ENCODE peak calls at places on chromosome 9, in seven cellular contexts. O is H9, L is IMR-90, Z is mesendoderm, Y is neuronal stem cell, P is mesenchymal stem cell, X is H1. V is an unnamed sample.

GRCh38 chr9:96641514-96641913 is 13.6 kb downstream of the PRXL2C start:
- DNase-seq in O (no peak), P (no peak), Y (no peak), X (no peak), L (no peak), Z (no peak), V (no peak)

GRCh38 chr9:28839778-28840430 is 1266.6 kb upstream of the C9orf72 start:
- DNase-seq in O (no peak), X (no peak), Y (no peak), L (no peak), P (no peak), Z (no peak), V (no peak)

GRCh38 chr9:98808879-98809278 is 1.4 kb downstream of the GALNT12 start:
- DNase-seq in P (no peak), Z (no peak), L (no peak), O (no peak), X (no peak), Y (no peak), V (no peak)

GRCh38 chr9:116288658-116289057 is 135.1 kb downstream of the PAPPA start:
- DNase-seq in P (peak), Y (no peak), L (peak), O (no peak), X (no peak), Z (no peak), V (peak)

GRCh38 chr9:14405176-14405575 is 91.2 kb upstream of the NFIB start:
- DNase-seq in O (no peak), Y (no peak), Z (no peak), X (no peak), L (no peak), P (no peak), V (no peak)

GRCh38 chr9:130320697-130321080 is 55.1 kb downstream of the HMCN2 start:
- DNase-seq in Z (peak), X (no peak), Y (no peak), L (no peak), P (no peak), O (peak), V (no peak)

GRCh38 chr9:115373000-115373709 is 255.2 kb upstream of the TNC start:
- DNase-seq in Z (peak), O (no peak), L (peak), X (no peak), P (peak), Y (no peak), V (peak)

GRCh38 chr9:14532716-14533115 is 160.5 kb downstream of the ZDHHC21 start:
- DNase-seq in P (no peak), O (no peak), L (no peak), X (no peak), Z (no peak), Y (no peak), V (no peak)

GRCh38 chr9:109232449-109232848 is 65.4 kb upstream of the FRRS1L start:
- DNase-seq in X (no peak), O (no peak), Y (no peak), L (peak), P (no peak), Z (no peak), V (peak)

GRCh38 chr9:108671794-108672193 is 184.0 kb downstream of the ACTL7B start:
- DNase-seq in Z (no peak), Y (no peak), P (no peak), L (peak), X (no peak), O (no peak), V (no peak)

GRCh38 chr9:75071530-75072122 is 16.3 kb downstream of the NMRK1 start:
- DNase-seq in L (no peak), Y (no peak), P (no peak), X (no peak), Z (peak), O (peak), V (peak)

GRCh38 chr9:85959955-85960354 is 19.0 kb downstream of the NAA35 start:
- DNase-seq in L (no peak), X (no peak), O (no peak), P (no peak), Y (no peak), Z (no peak), V (no peak)

GRCh38 chr9:114889802-114890224 is 40.6 kb downstream of the TNFSF8 start:
- DNase-seq in X (no peak), P (peak), L (no peak), Y (no peak), Z (no peak), O (no peak), V (no peak)

GRCh38 chr9:26326473-26327044 is 566.0 kb downstream of the CAAP1 start:
- DNase-seq in Z (peak), X (peak), L (peak), O (peak), P (peak), Y (peak), V (peak)

GRCh38 chr9:127540664-127541041 is 71.4 kb upstream of the STXBP1 start:
- DNase-seq in Z (no peak), X (no peak), Y (no peak), P (peak), O (peak), L (no peak), V (no peak)

GRCh38 chr9:93713716-93714115 is 137.3 kb downstream of the PHF2 start:
- DNase-seq in O (no peak), L (no peak), Z (no peak), P (no peak), Y (no peak), X (no peak), V (no peak)

GRCh38 chr9:12657998-12658397 is 35.2 kb upstream of the TYRP1 start:
- DNase-seq in L (no peak), P (no peak), Y (no peak), X (no peak), O (no peak), Z (peak), V (no peak)

GRCh38 chr9:82212885-82213284 is 224.3 kb downstream of the SPATA31D1 start:
- DNase-seq in X (no peak), L (no peak), P (no peak), O (no peak), Y (no peak), Z (no peak), V (no peak)
- H2AK5ac ChIP-seq in X (no peak), L (no peak), P (no peak), O (no peak), Y (no peak), Z (no peak), V (no peak)

DNA sequence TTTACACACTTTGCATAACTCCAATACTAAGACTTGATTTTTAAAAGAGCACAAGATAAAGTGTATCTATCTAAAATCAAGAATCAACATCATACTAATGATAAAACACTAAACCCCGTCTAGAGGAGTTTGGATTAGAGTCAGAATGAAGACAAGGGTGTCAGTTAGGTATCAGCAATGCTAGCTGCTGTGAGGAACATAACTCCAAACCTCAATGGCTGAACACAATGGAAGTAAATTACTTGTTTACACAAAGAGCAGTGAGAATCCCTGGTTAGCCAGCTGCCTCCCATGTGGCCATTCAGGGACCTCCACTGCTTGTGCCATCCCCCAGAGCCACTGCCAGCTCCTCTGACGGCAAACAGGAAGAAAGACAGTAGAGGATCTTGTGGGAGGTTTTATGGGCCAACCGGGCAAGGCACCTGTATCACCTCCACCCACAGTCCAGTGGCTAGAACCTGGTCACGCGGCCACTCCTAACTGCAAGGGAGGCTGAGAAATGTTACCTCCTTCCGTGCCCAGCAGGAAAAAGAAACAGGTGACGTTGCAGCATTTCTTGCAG is 24.0 kb upstream of the GRHPR start:
- DNase-seq in X (no peak), P (no peak), O (no peak), Z (no peak), Y (no peak), L (no peak), V (no peak)
- H3K4ac ChIP-seq in X (no peak), P (no peak), O (no peak), Z (no peak), Y (no peak), L (no peak), V (no peak)

DNA sequence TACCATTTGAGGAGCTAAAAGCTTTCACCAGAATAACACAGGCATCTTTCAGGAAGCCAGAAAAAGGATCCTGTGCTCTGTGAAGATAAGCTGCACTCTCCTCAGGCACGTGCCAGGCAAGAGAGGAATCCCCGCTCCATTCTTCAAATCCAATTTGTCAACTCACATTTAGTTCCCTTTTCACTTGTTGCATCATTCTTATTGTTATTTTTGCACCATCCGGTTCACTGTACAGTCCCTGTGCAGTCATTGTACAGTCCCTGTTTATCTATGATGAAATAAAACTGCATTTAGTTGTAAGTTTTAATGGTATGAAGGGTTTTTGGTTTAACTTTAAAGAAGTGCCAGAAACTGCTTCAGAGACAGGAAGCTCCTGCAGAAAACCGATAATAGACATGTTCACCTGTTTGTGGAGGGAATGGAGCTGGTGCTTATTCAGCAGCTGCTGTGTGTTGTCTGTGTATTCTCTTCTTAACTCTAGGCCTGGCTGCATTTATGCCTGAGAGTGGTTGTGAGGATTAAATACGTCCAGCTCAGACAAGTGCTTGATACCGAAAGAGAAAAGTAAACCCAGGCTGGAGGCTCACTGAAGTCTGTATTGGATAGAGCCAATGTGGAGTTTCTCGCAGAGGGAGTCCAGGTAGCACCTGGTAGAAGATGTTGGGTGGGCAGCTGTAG is 22.4 kb downstream of the IFNW1 start:
- DNase-seq in X (no peak), Y (no peak), O (no peak), Z (no peak), L (no peak), P (no peak), V (no peak)
- H3K4me2 ChIP-seq in X (no peak), Y (no peak), O (no peak), Z (no peak), L (no peak), P (no peak), V (no peak)

GRCh38 chr9:16832101-16832500 is 38.4 kb downstream of the BNC2 start:
- DNase-seq in L (no peak), P (no peak), Y (no peak), Z (no peak), X (no peak), O (no peak), V (no peak)
- H2AK5ac ChIP-seq in L (no peak), P (no peak), Y (no peak), Z (no peak), X (no peak), O (no peak), V (no peak)

DNA sequence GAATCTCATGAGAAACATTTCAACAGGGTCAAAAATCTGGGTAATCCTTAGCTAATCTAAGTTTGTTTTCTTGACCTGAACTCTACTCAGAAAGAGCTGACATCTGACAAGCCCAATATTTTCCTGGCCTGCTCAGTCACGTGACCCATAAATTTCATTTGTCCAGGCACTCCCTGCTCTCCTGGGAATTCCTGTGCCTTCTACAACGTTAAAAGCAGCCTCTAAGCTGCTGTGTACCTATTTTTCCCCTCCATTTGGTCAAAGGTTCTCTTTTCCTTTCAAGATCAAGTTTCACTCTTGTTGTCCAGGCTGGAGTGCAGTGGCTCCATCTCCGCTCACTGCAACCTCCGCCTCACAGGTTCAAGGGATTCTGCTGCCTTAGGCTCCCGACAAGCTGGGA is 148.8 kb upstream of the ABCA1 start:
- DNase-seq in P (no peak), Y (no peak), O (no peak), L (no peak), X (no peak), Z (no peak), V (no peak)
- H3K4ac ChIP-seq in P (no peak), Y (no peak), O (no peak), L (no peak), X (no peak), Z (no peak), V (no peak)

DNA sequence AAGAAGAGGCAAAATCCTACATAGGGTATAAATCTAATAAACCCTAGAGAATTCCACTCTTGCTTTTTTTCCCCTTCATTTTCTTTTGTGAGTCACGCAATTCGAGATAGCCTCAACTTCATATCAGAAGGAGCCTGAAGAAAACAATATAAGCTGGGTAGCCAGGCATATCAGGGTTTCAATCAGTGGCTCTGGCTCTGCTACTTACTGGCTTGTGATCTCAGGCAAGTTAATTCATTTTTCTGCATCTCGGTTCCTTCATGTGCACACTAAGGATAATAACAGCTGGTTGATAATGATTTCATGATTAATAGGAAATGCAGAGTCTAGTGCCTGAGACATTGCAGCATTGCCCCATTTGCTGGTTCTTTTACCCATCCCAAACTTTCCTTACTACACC is 46.5 kb upstream of the ASTN2 start:
- DNase-seq in Z (no peak), P (no peak), X (no peak), L (no peak), Y (no peak), O (no peak), V (no peak)
- H3K4me2 ChIP-seq in Z (no peak), P (no peak), X (no peak), L (no peak), Y (no peak), O (no peak), V (no peak)

DNA sequence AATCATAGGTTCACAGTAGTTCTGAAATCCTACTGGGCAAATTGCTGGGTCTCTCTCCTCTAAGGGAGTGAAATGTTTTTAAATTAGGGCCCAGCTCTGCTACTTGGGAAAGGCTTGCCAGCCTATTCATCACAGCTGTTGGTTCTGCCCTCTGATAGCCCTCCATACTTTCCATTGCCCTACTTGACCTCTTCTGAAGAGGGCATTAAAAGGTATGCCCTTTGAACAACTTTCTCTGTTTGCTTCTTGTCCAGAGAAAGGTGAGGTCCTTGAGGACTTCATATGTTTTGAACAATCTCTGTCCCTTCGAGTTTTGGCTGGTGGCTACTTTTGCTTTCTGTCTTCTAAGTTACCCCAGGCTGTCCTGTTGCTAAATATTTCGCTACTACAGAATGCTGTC is 62.3 kb upstream of the JAK2 start:
- DNase-seq in X (no peak), Y (no peak), Z (no peak), P (no peak), O (no peak), L (no peak), V (no peak)
- H2AK5ac ChIP-seq in X (no peak), Y (no peak), Z (no peak), P (no peak), O (no peak), L (no peak), V (no peak)

GRCh38 chr9:1531411-1531903 is 481.3 kb downstream of the DMRT2 start:
- DNase-seq in X (no peak), P (no peak), Y (no peak), O (no peak), Z (no peak), L (no peak), V (no peak)
- H3K4ac ChIP-seq in X (no peak), P (no peak), Y (no peak), O (no peak), Z (no peak), L (no peak), V (no peak)

GRCh38 chr9:76657265-76657664 is 107.0 kb upstream of the PCA3 start:
- DNase-seq in P (no peak), O (no peak), Y (no peak), L (no peak), X (no peak), Z (no peak), V (no peak)
- H3K4me2 ChIP-seq in P (no peak), O (no peak), Y (no peak), L (no peak), X (no peak), Z (no peak), V (no peak)

GRCh38 chr9:17810728-17811634 is 232.1 kb downstream of the SH3GL2 start:
- DNase-seq in O (no peak), X (no peak), L (peak), Y (peak), P (peak), Z (peak), V (peak)

GRCh38 chr9:17810293-17810692 is 231.4 kb downstream of the SH3GL2 start:
- DNase-seq in Z (no peak), O (no peak), Y (no peak), L (no peak), X (no peak), P (no peak), V (no peak)

DNA sequence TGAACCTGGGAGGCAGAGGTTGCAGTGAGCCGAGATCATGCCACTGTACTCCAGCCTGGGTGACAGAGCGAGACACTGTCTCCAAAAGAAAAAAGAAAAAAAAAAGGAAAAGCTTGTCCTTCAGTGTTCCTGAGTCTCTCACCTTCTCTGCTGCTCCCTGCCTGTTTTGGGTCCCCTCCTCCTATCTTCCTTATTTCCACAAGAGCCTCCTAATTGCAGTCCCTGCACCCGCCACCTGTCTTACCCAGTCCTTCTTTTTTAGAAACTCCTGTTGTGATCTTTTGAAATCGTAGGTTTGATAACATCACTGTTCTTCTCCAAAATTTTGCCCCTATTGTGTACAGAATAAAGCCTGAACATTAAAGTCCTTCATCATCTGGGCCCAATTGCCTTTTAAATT is 234.9 kb downstream of the SH3GL2 start:
- DNase-seq in Z (peak), X (no peak), L (no peak), Y (no peak), O (no peak), P (no peak), V (no peak)
- H2AK5ac ChIP-seq in Z (no peak), X (no peak), L (no peak), Y (no peak), O (no peak), P (no peak), V (no peak)

V was measured in trophoblast cell.